ENCODE peak calls at places on chromosomes 12 and 14, in four cellular contexts. I is lower lobe of right lung, R is neural progenitor cell, A is HCT116. H is an unnamed sample.

GRCh38 chr14:94165744-94166143 is 8.4 kb upstream of the PPP4R4 start:
- DNase-seq in I (no peak), R (no peak), A (no peak), H (no peak)

GRCh38 chr12:65532744-65533143 is 254.3 kb downstream of the MSRB3 start:
- DNase-seq in I (no peak), R (no peak), A (no peak), H (no peak)

GRCh38 chr12:130504110-130504835 is 166.6 kb downstream of the PIWIL1 start:
- DNase-seq in I (no peak), R (peak; percentile 57), A (no peak), H (no peak)

GRCh38 chr12:126258190-126258589 is 1193.0 kb downstream of the AACS start:
- DNase-seq in I (no peak), R (no peak), A (no peak), H (no peak)

GRCh38 chr12:6285063-6285477 is 25.4 kb upstream of the PLEKHG6 start:
- DNase-seq in I (peak; percentile 62), R (peak; percentile 86), A (no peak), H (no peak)

GRCh38 chr12:55874465-55874864 is 31.7 kb upstream of the MMP19 start:
- DNase-seq in I (no peak), R (peak; percentile 21), A (no peak), H (no peak)

GRCh38 chr12:69502342-69503081 is 32.3 kb downstream of the FRS2 start:
- DNase-seq in I (no peak), R (no peak), A (peak; percentile 52), H (no peak)

GRCh38 chr12:625998-626397 is 37.2 kb downstream of the NINJ2 start:
- DNase-seq in I (no peak), R (no peak), A (no peak), H (no peak)

GRCh38 chr12:81974762-81975161 is 215.6 kb upstream of the PPFIA2 start:
- DNase-seq in I (no peak), R (no peak), A (no peak), H (no peak)

DNA sequence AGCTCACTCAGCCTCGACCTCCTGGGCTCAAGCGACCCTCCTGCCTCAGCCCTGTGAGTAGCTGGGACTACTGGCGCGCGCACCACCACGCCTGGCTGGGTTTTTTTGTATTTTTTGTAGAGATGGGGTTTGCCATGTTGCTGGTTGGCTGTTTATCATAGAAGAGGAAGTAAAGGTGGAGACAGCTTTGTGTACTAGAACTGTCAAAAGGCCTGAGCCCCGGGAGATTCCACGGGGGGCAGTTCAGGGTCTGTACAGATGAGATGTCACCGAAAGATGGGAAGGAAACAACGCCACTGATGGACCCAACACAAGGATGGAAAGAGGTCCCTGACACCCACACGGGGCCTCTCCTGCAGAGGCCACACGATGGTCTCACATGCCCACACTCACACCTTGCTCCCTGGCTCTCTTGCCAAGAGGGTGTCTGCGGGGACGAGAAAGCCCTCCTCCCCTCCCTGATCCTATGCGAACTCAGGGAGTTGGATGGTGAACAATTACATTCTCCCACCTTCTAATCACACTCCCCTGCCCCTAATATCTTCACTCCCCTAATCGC is 66.6 kb downstream of the KDM2B start:
- DNase-seq in I (no peak), R (no peak), A (no peak), H (no peak)
- H3K27ac ChIP-seq in I (no peak overlapping the region), R (peak overlapping the region; percentile 29), A (peak overlapping the region; percentile 44), H (no peak overlapping the region)

GRCh38 chr12:48004941-48005749 is 869 bp upstream of the COL2A1 start:
- DNase-seq in I (no peak), R (peak; percentile 65), A (no peak), H (no peak)

GRCh38 chr12:48002773-48003218 is 1.5 kb downstream of the COL2A1 start:
- DNase-seq in I (no peak), R (peak; percentile 81), A (no peak), H (no peak)

GRCh38 chr12:48004039-48004940 is at the start of gene COL2A1:
- DNase-seq in I (no peak), R (peak; percentile 92), A (no peak), H (peak; percentile 33)

GRCh38 chr12:48002179-48002601 is 2.1 kb downstream of the COL2A1 start:
- DNase-seq in I (no peak), R (peak; percentile 66), A (no peak), H (no peak)

DNA sequence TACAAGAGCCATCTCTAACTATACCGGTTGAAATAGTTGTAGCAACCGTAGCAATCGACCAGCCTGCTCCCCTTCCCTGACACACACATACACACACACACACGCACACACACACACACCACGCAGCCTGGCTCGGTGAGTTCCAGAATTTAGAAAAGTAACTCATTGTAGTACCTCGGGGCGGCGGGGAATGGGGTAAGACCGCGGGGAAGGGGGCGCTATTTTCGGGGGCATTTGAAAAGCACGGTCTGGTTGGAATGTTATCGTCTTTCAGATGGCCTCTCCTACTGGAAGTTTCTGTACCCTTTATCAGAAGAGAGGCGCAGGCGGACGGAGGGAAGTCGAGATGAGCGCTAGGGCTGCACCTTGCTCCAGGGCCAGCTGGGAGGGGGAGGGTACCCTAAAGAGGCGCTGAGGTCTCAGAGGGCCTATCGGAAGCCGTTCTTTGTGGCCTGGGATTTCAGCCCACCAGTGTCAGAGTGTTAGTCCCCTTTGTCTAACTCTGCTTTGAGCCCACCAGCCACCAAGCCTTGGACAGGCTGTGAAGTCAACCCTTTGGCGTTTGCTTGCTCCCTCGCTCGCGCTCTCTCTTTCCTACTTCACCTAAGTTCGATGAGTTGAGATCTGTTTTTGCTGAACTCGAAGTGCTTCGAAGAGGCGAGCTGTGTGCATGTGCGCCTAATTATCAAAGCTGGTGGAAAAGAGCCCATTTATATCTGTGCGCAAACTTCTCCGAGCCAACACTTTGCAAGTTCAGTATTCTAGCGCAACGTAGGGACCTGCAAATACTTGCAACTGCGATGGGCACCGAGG is 844 bp downstream of the COL2A1 start:
- DNase-seq in I (no peak), R (peak; percentile 72), A (no peak), H (no peak)
- H3K4me3 ChIP-seq in I (peak overlapping the region; percentile 43), R (peak overlapping the region; percentile 66), A (no peak overlapping the region), H (peak overlapping the region; percentile 26)

GRCh38 chr14:75341639-75342038 is 63.0 kb downstream of the FOS start:
- DNase-seq in I (no peak), R (no peak), A (no peak), H (no peak)
- H3K4me1 ChIP-seq in I (peaks cover 42% of the 10 kb centered on the region), R (no peaks in the 10 kb centered on the region), A (no peaks in the 10 kb centered on the region), H (no peaks in the 10 kb centered on the region)

DNA sequence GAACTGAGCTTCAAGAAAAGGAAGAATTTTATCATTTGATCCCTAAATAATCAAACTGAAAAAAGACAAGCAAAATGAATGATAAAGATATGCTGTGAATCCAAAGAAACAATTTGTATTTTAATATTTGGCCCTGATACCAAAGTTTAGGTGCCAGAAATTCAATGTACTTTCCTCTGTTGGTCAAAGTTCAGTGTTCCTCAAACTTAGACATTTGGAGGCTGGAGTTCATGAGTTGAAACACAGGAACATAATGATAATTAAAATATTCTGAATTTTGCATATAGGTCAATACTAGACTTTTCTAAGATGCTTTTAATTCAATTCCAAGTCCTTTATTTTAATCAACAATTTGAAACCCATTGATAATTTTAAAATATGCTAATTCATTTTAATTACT is 1007.7 kb upstream of the ATXN7L3B start:
- DNase-seq in I (no peak), R (no peak), A (no peak), H (no peak)
- H3K27ac ChIP-seq in I (no peak overlapping the region), R (no peak overlapping the region), A (no peak overlapping the region), H (no peak overlapping the region)

GRCh38 chr12:110269622-110270124 is 11.4 kb upstream of the ATP2A2 start:
- DNase-seq in I (no peak), R (no peak), A (no peak), H (no peak)

GRCh38 chr12:110266980-110267620 is 13.9 kb upstream of the ATP2A2 start:
- DNase-seq in I (no peak), R (peak; percentile 56), A (no peak), H (no peak)

GRCh38 chr12:110266381-110266909 is 14.6 kb upstream of the ATP2A2 start:
- DNase-seq in I (no peak), R (no peak), A (no peak), H (no peak)

GRCh38 chr12:110270125-110270962 is 10.7 kb upstream of the ATP2A2 start:
- DNase-seq in I (no peak), R (peak; percentile 12), A (no peak), H (no peak)

DNA sequence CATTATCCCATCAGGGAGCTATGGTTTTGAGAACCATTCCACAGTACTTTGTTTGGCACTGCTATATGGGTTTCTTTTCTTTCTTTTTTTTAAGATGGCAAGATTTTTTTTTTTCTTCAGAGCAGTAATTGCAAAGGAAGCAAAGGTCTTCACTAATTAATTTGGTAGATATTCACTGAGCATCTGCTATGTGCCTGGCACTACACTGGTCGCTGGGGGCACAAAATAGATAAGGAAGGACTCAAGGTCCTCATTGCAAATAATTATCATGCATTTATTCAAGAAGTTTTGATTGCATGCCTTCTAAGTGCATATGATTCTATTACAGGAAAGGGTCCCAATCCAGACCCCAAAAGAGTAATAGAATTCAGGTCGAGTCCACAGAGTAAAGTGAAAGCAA is 10.0 kb upstream of the ATP2A2 start:
- DNase-seq in I (no peak), R (no peak), A (no peak), H (no peak)
- H3K4me3 ChIP-seq in I (no peak overlapping the region), R (no peak overlapping the region), A (no peak overlapping the region), H (no peak overlapping the region)

GRCh38 chr12:57475271-57476161 is 4.2 kb downstream of the ARHGAP9 start:
- DNase-seq in I (no peak), R (peak; percentile 68), A (no peak), H (no peak)
- H3K4me1 ChIP-seq in I (peaks cover 34% of the 10 kb centered on the region), R (peaks cover 11% of the 10 kb centered on the region), A (no peaks in the 10 kb centered on the region), H (peaks cover 75% of the 10 kb centered on the region)

GRCh38 chr12:50257226-50258166 is 25.8 kb downstream of the LIMA1 start:
- DNase-seq in I (no peak), R (no peak), A (no peak), H (no peak)
- H3K27ac ChIP-seq in I (peak overlapping the region; percentile 66), R (no peak overlapping the region), A (peak overlapping the region; percentile 59), H (no peak overlapping the region)

GRCh38 chr14:60640859-60641721 is 8.2 kb downstream of the SIX1 start:
- DNase-seq in I (no peak), R (peak; percentile 36), A (no peak), H (no peak)
- H3K4me3 ChIP-seq in I (no peak overlapping the region), R (no peak overlapping the region), A (no peak overlapping the region), H (no peak overlapping the region)

GRCh38 chr12:124919646-124920352 is 5.3 kb upstream of the UBC start:
- DNase-seq in I (no peak), R (peak; percentile 30), A (no peak), H (peak; percentile 80)
- H3K4me1 ChIP-seq in I (peaks cover 69% of the 10 kb centered on the region), R (peaks cover 56% of the 10 kb centered on the region), A (peaks cover 63% of the 10 kb centered on the region), H (peaks cover 76% of the 10 kb centered on the region)